ENCODE peak calls at places on chromosomes 7 and 10, in six cellular contexts. W is astrocyte of the hippocampus, D is cardiac fibroblast, P is fibroblast of lung, U is epithelial cell of prostate, J is heart left ventricle. S is an unnamed sample.

GRCh38 chr10:29895436-29895835 is 163.9 kb downstream of the JCAD start:
- DNase-seq in P (peak), W (peak), J (peak), D (peak), U (no peak), S (no peak)

GRCh38 chr7:49911906-49912305 is 138.5 kb downstream of the VWC2 start:
- DNase-seq in J (no peak), P (no peak), D (no peak), U (no peak), W (no peak), S (no peak)

GRCh38 chr7:15749631-15750030 is 63.1 kb upstream of the MEOX2 start:
- DNase-seq in J (no peak), D (peak), U (no peak), W (no peak), P (no peak), S (no peak)

GRCh38 chr10:75410135-75410787 is 8.7 kb upstream of the ZNF503 start:
- DNase-seq in J (peak), U (no peak), D (no peak), W (no peak), P (no peak), S (no peak)

GRCh38 chr7:2628137-2628482 is 3.7 kb upstream of the TTYH3 start:
- DNase-seq in U (no peak), J (no peak), W (no peak), D (no peak), P (no peak), S (no peak)

GRCh38 chr10:43939939-43940810 is 291.5 kb upstream of the ZNF32 start:
- DNase-seq in P (no peak), U (no peak), J (peak), W (no peak), D (peak), S (no peak)

GRCh38 chr7:157789094-157789493 is 452.3 kb downstream of the DNAJB6 start:
- DNase-seq in U (no peak), P (no peak), D (no peak), W (no peak), J (no peak), S (no peak)

GRCh38 chr7:74457007-74457406 is 3.3 kb downstream of the GTF2IRD1 start:
- DNase-seq in D (no peak), W (no peak), P (no peak), U (no peak), J (no peak), S (no peak)

GRCh38 chr10:130806426-130806825 is 505.1 kb downstream of the TCERG1L start:
- DNase-seq in J (no peak), D (no peak), P (no peak), W (no peak), U (no peak), S (no peak)

GRCh38 chr7:93601363-93601762 is 26.8 kb upstream of the CALCR start:
- DNase-seq in W (no peak), D (peak), U (no peak), J (no peak), P (peak), S (no peak)

GRCh38 chr10:9668411-9668810 is 1349.3 kb upstream of the CELF2 start:
- DNase-seq in D (peak), U (peak), W (no peak), P (no peak), J (no peak), S (no peak)

GRCh38 chr7:55339033-55339995 is 25.8 kb upstream of the LANCL2 start:
- DNase-seq in W (no peak), J (no peak), U (no peak), P (no peak), D (no peak), S (no peak)

GRCh38 chr7:3152714-3153113 is 109.0 kb upstream of the CARD11 start:
- DNase-seq in J (no peak), U (no peak), W (no peak), D (no peak), P (no peak), S (no peak)